ENCODE peak calls at places on chromosome 7, in nine cellular contexts. T, G, F, B, I, R, M, H and N are unnamed samples.

GRCh38 chr7:29958667-29959358 is 30.8 kb downstream of the SCRN1 start:
- DNase-seq in T (no peak), G (no peak), F (no peak), B (no peak), I (no peak), R (no peak), M (no peak), H (no peak), N (no peak)

GRCh38 chr7:90209776-90210175 is 1.8 kb upstream of the STEAP2 start:
- DNase-seq in T (no peak), G (no peak), F (no peak), B (no peak), I (no peak), R (no peak), M (no peak), H (no peak), N (no peak)

GRCh38 chr7:111098011-111098925 is 7.3 kb downstream of the LRRN3 start:
- DNase-seq in T (no peak), G (no peak), F (no peak), B (no peak), I (peak; percentile 42), R (no peak), M (no peak), H (no peak), N (peak; percentile 80)

GRCh38 chr7:72213769-72214168 is 198.4 kb downstream of the CALN1 start:
- DNase-seq in T (no peak), G (no peak), F (no peak), B (no peak), I (no peak), R (no peak), M (no peak), H (no peak), N (no peak)

GRCh38 chr7:80724249-80724871 is 85.9 kb downstream of the CD36 start:
- DNase-seq in T (no peak), G (no peak), F (no peak), B (no peak), I (no peak), R (no peak), M (no peak), H (no peak), N (no peak)

GRCh38 chr7:77281780-77282478 is 82.3 kb upstream of the FGL2 start:
- DNase-seq in T (peak; percentile 16), G (no peak), F (no peak), B (no peak), I (no peak), R (no peak), M (no peak), H (no peak), N (no peak)

GRCh38 chr7:118232837-118233236 is 8.3 kb downstream of the ANKRD7 start:
- DNase-seq in T (no peak), G (no peak), F (no peak), B (no peak), I (no peak), R (no peak), M (no peak), H (no peak), N (no peak)

GRCh38 chr7:137903382-137904169 is 56.8 kb upstream of the DGKI start:
- DNase-seq in T (peak; percentile 83), G (no peak), F (peak; percentile 77), B (peak; percentile 65), I (peak; percentile 54), R (peak; percentile 21), M (peak; percentile 19), H (no peak), N (peak; percentile 73)

GRCh38 chr7:80542398-80542797 is 30.5 kb upstream of the GNAT3 start:
- DNase-seq in T (no peak), G (no peak), F (peak; percentile 81), B (no peak), I (no peak), R (no peak), M (no peak), H (no peak), N (no peak)

GRCh38 chr7:16630654-16631053 is 14.9 kb downstream of the ANKMY2 start:
- DNase-seq in T (no peak), G (no peak), F (no peak), B (no peak), I (no peak), R (no peak), M (no peak), H (no peak), N (no peak)

GRCh38 chr7:12549106-12549505 is 21.4 kb upstream of the SCIN start:
- DNase-seq in T (no peak), G (no peak), F (no peak), B (no peak), I (no peak), R (no peak), M (no peak), H (no peak), N (no peak)

GRCh38 chr7:20440472-20441105 is 109.9 kb downstream of the ITGB8 start:
- DNase-seq in T (peak; percentile 27), G (no peak), F (no peak), B (peak; percentile 16), I (no peak), R (no peak), M (no peak), H (no peak), N (no peak)

GRCh38 chr7:26618898-26619297 is 245.5 kb downstream of the SKAP2 start:
- DNase-seq in T (no peak), G (no peak), F (no peak), B (no peak), I (no peak), R (no peak), M (no peak), H (no peak), N (no peak)

GRCh38 chr7:14321947-14322346 is 332.5 kb upstream of the ETV1 start:
- DNase-seq in T (no peak), G (no peak), F (no peak), B (no peak), I (no peak), R (no peak), M (no peak), H (no peak), N (no peak)

GRCh38 chr7:135741905-135742304 is 6.7 kb downstream of the FAM180A start:
- DNase-seq in T (no peak), G (no peak), F (no peak), B (no peak), I (no peak), R (no peak), M (no peak), H (no peak), N (no peak)

GRCh38 chr7:108109216-108109908 is 20.8 kb downstream of the LAMB4 start:
- DNase-seq in T (peak; percentile 15), G (no peak), F (peak; percentile 19), B (peak; percentile 30), I (no peak), R (no peak), M (no peak), H (no peak), N (peak; percentile 36)

GRCh38 chr7:91226411-91226810 is 37.8 kb upstream of the FZD1 start:
- DNase-seq in T (no peak), G (no peak), F (no peak), B (no peak), I (no peak), R (no peak), M (no peak), H (no peak), N (no peak)

GRCh38 chr7:24456526-24457214 is 116.6 kb upstream of the PALS2 start:
- DNase-seq in T (no peak), G (no peak), F (no peak), B (no peak), I (no peak), R (no peak), M (no peak), H (no peak), N (no peak)

GRCh38 chr7:47358357-47358756 is 223.6 kb downstream of the TNS3 start:
- DNase-seq in T (no peak), G (no peak), F (no peak), B (no peak), I (no peak), R (no peak), M (no peak), H (no peak), N (no peak)

GRCh38 chr7:29891766-29892165 is 85.5 kb downstream of the WIPF3 start:
- DNase-seq in T (no peak), G (no peak), F (no peak), B (no peak), I (no peak), R (no peak), M (no peak), H (no peak), N (no peak)

GRCh38 chr7:129667116-129667515 is 55.6 kb downstream of the NRF1 start:
- DNase-seq in T (no peak), G (no peak), F (no peak), B (no peak), I (no peak), R (no peak), M (no peak), H (no peak), N (no peak)

GRCh38 chr7:138166681-138167080 is 90.4 kb downstream of the AKR1D1 start:
- DNase-seq in T (no peak), G (no peak), F (no peak), B (no peak), I (no peak), R (no peak), M (no peak), H (no peak), N (no peak)

GRCh38 chr7:24039991-24040390 is 244.0 kb upstream of the NPY start:
- DNase-seq in T (no peak), G (no peak), F (no peak), B (no peak), I (no peak), R (no peak), M (no peak), H (no peak), N (no peak)

GRCh38 chr7:2037805-2038635 is 194.7 kb downstream of the MAD1L1 start:
- DNase-seq in T (peak; percentile 47), G (peak; percentile 33), F (no peak), B (no peak), I (no peak), R (peak; percentile 12), M (no peak), H (no peak), N (peak; percentile 44)

GRCh38 chr7:54542920-54543539 is 855 bp downstream of the VSTM2A start:
- DNase-seq in T (no peak), G (no peak), F (peak; percentile 9), B (no peak), I (no peak), R (no peak), M (no peak), H (no peak), N (no peak)

GRCh38 chr7:131735151-131735550 is 178.7 kb upstream of the PODXL start:
- DNase-seq in T (no peak), G (no peak), F (no peak), B (no peak), I (no peak), R (no peak), M (no peak), H (no peak), N (no peak)

GRCh38 chr7:8229927-8230326 is 32.0 kb downstream of the ICA1 start:
- DNase-seq in T (no peak), G (no peak), F (no peak), B (no peak), I (no peak), R (no peak), M (no peak), H (no peak), N (no peak)

GRCh38 chr7:37765872-37766525 is 82.4 kb upstream of the NME8 start:
- DNase-seq in T (no peak), G (no peak), F (no peak), B (peak; percentile 74), I (no peak), R (no peak), M (no peak), H (no peak), N (peak; percentile 26)

GRCh38 chr7:68730871-68731403 is 867.3 kb upstream of the AUTS2 start:
- DNase-seq in T (no peak), G (peak; percentile 58), F (no peak), B (no peak), I (no peak), R (no peak), M (no peak), H (no peak), N (no peak)

GRCh38 chr7:27167170-27167505 is 1.8 kb upstream of the HOXA9 start:
- DNase-seq in T (no peak), G (peak; percentile 55), F (peak; percentile 61), B (no peak), I (no peak), R (no peak), M (no peak), H (no peak), N (no peak)

GRCh38 chr7:148270576-148270975 is 320.0 kb upstream of the C7orf33 start:
- DNase-seq in T (no peak), G (no peak), F (no peak), B (no peak), I (no peak), R (no peak), M (no peak), H (no peak), N (no peak)